ENCODE peak calls at places on chromosomes 11 and 22, in four cellular contexts. Z is Peyer's patch, G is prostate gland, J is gastrocnemius medialis. E is an unnamed sample.

GRCh38 chr11:78676026-78676557 is 101.4 kb upstream of the NARS2 start:
- DNase-seq in Z (no peak), G (no peak), J (no peak), E (no peak)

GRCh38 chr11:63504933-63505586 is 824 bp upstream of the LGALS12 start:
- DNase-seq in Z (no peak), G (no peak), J (no peak), E (peak)

GRCh38 chr22:45785458-45785857 is 113.8 kb downstream of the ATXN10 start:
- DNase-seq in Z (no peak), G (peak), J (peak), E (no peak)

GRCh38 chr22:48414662-48415061 is 1413.0 kb downstream of the BRD1 start:
- DNase-seq in Z (peak), G (no peak), J (no peak), E (no peak)

GRCh38 chr11:102446606-102447005 is 6.0 kb downstream of the TMEM123 start:
- DNase-seq in Z (no peak), G (no peak), J (no peak), E (no peak)

GRCh38 chr11:13277719-13278619 is at the start of gene BMAL1:
- DNase-seq in Z (peak), G (peak), J (peak), E (peak)

GRCh38 chr22:20725987-20726558 is 47.8 kb upstream of the SERPIND1 start:
- DNase-seq in Z (no peak), G (no peak), J (no peak), E (no peak)

GRCh38 chr11:44609783-44610155 is 44.3 kb downstream of the CD82 start:
- DNase-seq in Z (no peak), G (no peak), J (no peak), E (no peak)

GRCh38 chr22:45916515-45916914 is 60.4 kb downstream of the WNT7B start:
- DNase-seq in Z (no peak), G (no peak), J (no peak), E (no peak)

GRCh38 chr11:129440028-129440630 is 64.5 kb downstream of the BARX2 start:
- DNase-seq in Z (no peak), G (peak), J (no peak), E (no peak)

GRCh38 chr11:95926714-95927113 is 2.8 kb upstream of the MTMR2 start:
- DNase-seq in Z (no peak), G (no peak), J (no peak), E (no peak)

GRCh38 chr22:45918455-45919370 is 58.2 kb downstream of the WNT7B start:
- DNase-seq in Z (no peak), G (no peak), J (no peak), E (no peak)

GRCh38 chr11:70735976-70736375 is 337.6 kb downstream of the CTTN start:
- DNase-seq in Z (no peak), G (no peak), J (no peak), E (no peak)

GRCh38 chr11:66543263-66544107 is 2.4 kb downstream of the ZDHHC24 start:
- DNase-seq in Z (peak), G (no peak), J (no peak), E (peak)

GRCh38 chr11:20597924-20598484 is 1.4 kb upstream of the SLC6A5 start:
- DNase-seq in Z (no peak), G (no peak), J (no peak), E (no peak)

GRCh38 chr11:23257556-23257955 is 397.3 kb upstream of the CCDC179 start:
- DNase-seq in Z (no peak), G (no peak), J (no peak), E (no peak)

GRCh38 chr22:45972091-45972867 is 4.7 kb downstream of the WNT7B start:
- DNase-seq in Z (no peak), G (peak), J (no peak), E (no peak)

GRCh38 chr11:116651757-116652237 is 121.0 kb downstream of the BUD13 start:
- DNase-seq in Z (no peak), G (no peak), J (no peak), E (no peak)

GRCh38 chr11:63491614-63492372 is 826 bp upstream of the PLAAT5 start:
- DNase-seq in Z (no peak), G (no peak), J (no peak), E (no peak)

GRCh38 chr11:2579315-2580060 is 120.3 kb downstream of the KCNQ1OT1 start:
- DNase-seq in Z (peak), G (no peak), J (peak), E (peak)

GRCh38 chr11:92810423-92810822 is 159.0 kb upstream of the MTNR1B start:
- DNase-seq in Z (no peak), G (no peak), J (no peak), E (no peak)

GRCh38 chr11:92979176-92979575 is 9.7 kb downstream of the MTNR1B start:
- DNase-seq in Z (no peak), G (no peak), J (no peak), E (no peak)

GRCh38 chr22:17627961-17628303 is 617 bp downstream of the ATP6V1E1 start:
- DNase-seq in Z (no peak), G (no peak), J (no peak), E (peak)

GRCh38 chr11:108871867-108872266 is 207.0 kb downstream of the DDX10 start:
- DNase-seq in Z (no peak), G (no peak), J (no peak), E (no peak)

GRCh38 chr11:6900327-6900999 is 8.2 kb upstream of the OR2D2 start:
- DNase-seq in Z (no peak), G (no peak), J (no peak), E (no peak)

GRCh38 chr11:83035070-83035854 is 36.4 kb downstream of the RAB30 start:
- DNase-seq in Z (peak), G (no peak), J (peak), E (no peak)

GRCh38 chr11:31340903-31341572 is 28.5 kb downstream of the DCDC1 start:
- DNase-seq in Z (no peak), G (no peak), J (no peak), E (no peak)

GRCh38 chr22:29481265-29482000 is 1.4 kb downstream of the NEFH start:
- DNase-seq in Z (no peak), G (no peak), J (no peak), E (peak)

GRCh38 chr11:95283653-95284052 is 52.7 kb upstream of the SESN3 start:
- DNase-seq in Z (no peak), G (no peak), J (no peak), E (no peak)

GRCh38 chr22:31844941-31845340 is 91.1 kb downstream of the DEPDC5 start:
- DNase-seq in Z (no peak), G (no peak), J (no peak), E (no peak)

GRCh38 chr11:19498986-19499669 is 213.5 kb upstream of the NAV2 start:
- DNase-seq in Z (no peak), G (no peak), J (no peak), E (no peak)

GRCh38 chr11:65903068-65903481 is 2.9 kb upstream of the FOSL1 start:
- DNase-seq in Z (no peak), G (no peak), J (no peak), E (no peak)

GRCh38 chr11:58530236-58530635 is 22.3 kb upstream of the OR5B21 start:
- DNase-seq in Z (peak), G (no peak), J (no peak), E (no peak)

GRCh38 chr11:126317681-126318641 is 14.1 kb downstream of the DCPS start:
- DNase-seq in Z (peak), G (peak), J (peak), E (peak)
- H3K4me3 ChIP-seq in Z (peak), G (no peak), J (peak), E (peak)

GRCh38 chr22:43754176-43754575 is 57.9 kb downstream of the EFCAB6 start:
- DNase-seq in Z (no peak), G (no peak), J (no peak), E (no peak)

GRCh38 chr22:43749473-43749872 is 62.6 kb downstream of the EFCAB6 start:
- DNase-seq in Z (no peak), G (no peak), J (no peak), E (no peak)

GRCh38 chr22:43753718-43754117 is 58.4 kb downstream of the EFCAB6 start:
- DNase-seq in Z (no peak), G (no peak), J (no peak), E (no peak)

GRCh38 chr22:43747877-43748276 is 64.2 kb downstream of the EFCAB6 start:
- DNase-seq in Z (no peak), G (no peak), J (no peak), E (no peak)

DNA sequence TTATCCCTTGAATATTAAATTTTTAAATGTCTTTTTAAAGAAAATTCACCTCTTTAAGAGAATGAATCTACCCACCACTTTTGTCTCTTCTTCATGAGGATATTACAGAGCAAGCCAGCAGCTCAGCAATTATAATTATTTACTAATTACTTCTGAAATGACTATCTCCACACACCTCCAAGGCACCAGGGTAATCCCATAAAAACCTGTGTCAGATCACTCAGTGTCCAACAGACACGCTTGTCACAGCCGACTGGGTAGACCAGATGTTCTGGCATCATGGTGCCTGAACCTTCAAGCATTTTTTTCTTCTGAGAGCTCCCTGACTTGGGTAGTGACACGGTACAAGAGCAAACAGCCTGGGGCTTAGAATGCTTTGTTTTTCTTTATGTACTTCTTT is 61.4 kb downstream of the EFCAB6 start:
- DNase-seq in Z (no peak), G (no peak), J (no peak), E (no peak)
- TF ChIP-seq POLR2A in Z (no peak), G (no peak), J (no peak), E (no peak)

GRCh38 chr11:69105431-69106123 is 50.2 kb upstream of the SMIM38 start:
- DNase-seq in Z (no peak), G (no peak), J (no peak), E (no peak)
- H3K4me3 ChIP-seq in Z (no peak), G (no peak), J (no peak), E (no peak)

GRCh38 chr22:23282089-23282501 is 101.8 kb downstream of the BCR start:
- DNase-seq in Z (peak), G (peak), J (no peak), E (no peak)
- TF ChIP-seq POLR2A in Z (no peak), G (no peak), J (no peak), E (no peak)

E was measured in ovary.